ENCODE peak calls at places on chromosomes 5 and 9, in eight cellular contexts. C, L, S, Z, K, Y, E and J are unnamed samples.

GRCh38 chr9:124311283-124311682 is 53.5 kb downstream of the NEK6 start:
- DNase-seq in C (no peak), L (no peak), S (no peak), Z (no peak), K (no peak), Y (no peak), E (no peak), J (no peak)

GRCh38 chr5:41921874-41922273 is 3.2 kb upstream of the FBXO4 start:
- DNase-seq in C (no peak), L (no peak), S (peak), Z (no peak), K (no peak), Y (no peak), E (no peak), J (no peak)

GRCh38 chr9:83013261-83013610 is 49.7 kb downstream of the RASEF start:
- DNase-seq in C (no peak), L (no peak), S (peak), Z (no peak), K (no peak), Y (no peak), E (no peak), J (no peak)

GRCh38 chr9:129483467-129484324 is 137.2 kb downstream of the C9orf50 start:
- DNase-seq in C (no peak), L (no peak), S (peak), Z (no peak), K (no peak), Y (no peak), E (peak), J (no peak)

GRCh38 chr5:150562832-150563231 is 54.9 kb downstream of the NDST1 start:
- DNase-seq in C (peak), L (no peak), S (peak), Z (no peak), K (no peak), Y (peak), E (no peak), J (no peak)

GRCh38 chr5:139439013-139439903 is at the start of gene DNAJC18:
- DNase-seq in C (peak), L (peak), S (peak), Z (peak), K (peak), Y (peak), E (peak), J (peak)

GRCh38 chr9:68507796-68508145 is 32.9 kb downstream of the TMEM252 start:
- DNase-seq in C (no peak), L (no peak), S (no peak), Z (no peak), K (no peak), Y (no peak), E (no peak), J (no peak)

GRCh38 chr5:148542812-148543211 is 111.5 kb downstream of the HTR4 start:
- DNase-seq in C (no peak), L (no peak), S (no peak), Z (no peak), K (no peak), Y (no peak), E (no peak), J (no peak)

GRCh38 chr9:109914280-109915027 is 134.5 kb downstream of the PALM2AKAP2 start:
- DNase-seq in C (no peak), L (no peak), S (peak), Z (no peak), K (no peak), Y (no peak), E (no peak), J (no peak)

GRCh38 chr9:112945620-112946208 is 55.0 kb upstream of the SLC46A2 start:
- DNase-seq in C (no peak), L (no peak), S (no peak), Z (no peak), K (no peak), Y (no peak), E (no peak), J (no peak)